ENCODE peak calls at places on chromosome 12, in ten cellular contexts. C, O, I, R, B, S, A, X, J and P are unnamed samples.

GRCh38 chr12:103373088-103373523 is 122.7 kb downstream of the C12orf42 start:
- DNase-seq in S (no peak), B (no peak), X (no peak), O (no peak), J (peak), C (no peak), A (no peak), I (no peak), R (peak), P (no peak)

GRCh38 chr12:109134186-109134917 is 18.0 kb downstream of the ACACB start:
- DNase-seq in O (peak), A (no peak), B (no peak), X (no peak), J (no peak), C (peak), S (no peak), I (peak), R (peak), P (no peak)

GRCh38 chr12:94987806-94988205 is 15.7 kb downstream of the NDUFA12 start:
- DNase-seq in S (peak), B (no peak), J (no peak), R (no peak), C (no peak), X (no peak), O (no peak), A (no peak), I (no peak), P (no peak)

GRCh38 chr12:51801027-51801426 is 47.5 kb downstream of the FIGNL2 start:
- DNase-seq in A (no peak), S (no peak), C (no peak), O (no peak), B (no peak), R (no peak), I (no peak), X (no peak), J (no peak), P (no peak)

GRCh38 chr12:125081427-125081826 is 16.2 kb downstream of the AACS start:
- DNase-seq in S (no peak), I (no peak), C (no peak), J (no peak), A (no peak), O (no peak), X (no peak), B (no peak), R (no peak), P (no peak)

GRCh38 chr12:91367234-91367849 is 184.7 kb upstream of the DCN start:
- DNase-seq in C (no peak), R (no peak), J (no peak), X (no peak), A (peak), S (peak), I (peak), B (no peak), O (no peak), P (no peak)

GRCh38 chr12:25458047-25458552 is 95.0 kb downstream of the LMNTD1 start:
- DNase-seq in B (no peak), I (peak), R (no peak), C (peak), J (no peak), O (no peak), S (peak), X (peak), A (no peak), P (peak)

GRCh38 chr12:111029732-111030131 is 109.4 kb upstream of the MYL2 start:
- DNase-seq in R (no peak), J (no peak), I (no peak), C (no peak), A (no peak), S (no peak), O (no peak), B (no peak), X (no peak), P (no peak)

GRCh38 chr12:122517877-122518276 is 8.9 kb downstream of the RSRC2 start:
- DNase-seq in A (no peak), R (no peak), J (no peak), X (peak), S (peak), I (peak), B (no peak), C (peak), O (no peak), P (peak)

GRCh38 chr12:97005612-97006011 is 98.6 kb downstream of the NEDD1 start:
- DNase-seq in A (no peak), J (no peak), I (no peak), S (no peak), C (no peak), O (no peak), X (no peak), B (no peak), R (no peak), P (no peak)

GRCh38 chr12:94230357-94230905 is 82.1 kb downstream of the PLXNC1 start:
- DNase-seq in I (no peak), A (no peak), R (no peak), S (no peak), C (no peak), X (no peak), O (no peak), J (no peak), B (no peak), P (no peak)

GRCh38 chr12:106084759-106085158 is 54.0 kb downstream of the NUAK1 start:
- DNase-seq in R (no peak), C (no peak), S (no peak), B (no peak), A (no peak), I (no peak), J (no peak), X (no peak), O (no peak), P (no peak)

GRCh38 chr12:4027412-4027811 is 154.2 kb upstream of the PARP11 start:
- DNase-seq in B (no peak), J (no peak), I (no peak), O (no peak), R (no peak), S (no peak), C (no peak), A (no peak), X (no peak), P (no peak)

GRCh38 chr12:47900480-47901129 is 4.2 kb downstream of the VDR start:
- DNase-seq in S (no peak), O (no peak), I (no peak), X (no peak), A (peak), J (peak), R (peak), B (peak), C (peak), P (no peak)

GRCh38 chr12:92721130-92721529 is 18.3 kb downstream of the PLEKHG7 start:
- DNase-seq in I (no peak), J (no peak), R (no peak), C (no peak), O (no peak), X (no peak), S (peak), A (no peak), B (no peak), P (no peak)

GRCh38 chr12:13208533-13209278 is 12.2 kb downstream of the EMP1 start:
- DNase-seq in C (no peak), I (peak), J (no peak), A (peak), O (no peak), X (no peak), R (no peak), S (no peak), B (no peak), P (no peak)

GRCh38 chr12:81128930-81129554 is 51.2 kb downstream of the ACSS3 start:
- DNase-seq in S (peak), I (peak), O (no peak), B (no peak), R (no peak), X (peak), J (no peak), A (peak), C (peak), P (peak)

GRCh38 chr12:131755305-131756113 is 44.6 kb downstream of the SFSWAP start:
- DNase-seq in X (no peak), A (no peak), O (no peak), R (no peak), I (peak), S (no peak), J (no peak), C (no peak), B (peak), P (no peak)

GRCh38 chr12:100372846-100373245 is 16.0 kb downstream of the SLC17A8 start:
- DNase-seq in B (no peak), J (no peak), C (no peak), S (no peak), I (no peak), A (no peak), O (no peak), R (no peak), X (no peak), P (peak)

GRCh38 chr12:94289551-94290312 is 141.4 kb downstream of the PLXNC1 start:
- DNase-seq in O (no peak), X (no peak), B (no peak), S (peak), R (no peak), I (peak), J (no peak), C (peak), A (no peak), P (peak)

DNA sequence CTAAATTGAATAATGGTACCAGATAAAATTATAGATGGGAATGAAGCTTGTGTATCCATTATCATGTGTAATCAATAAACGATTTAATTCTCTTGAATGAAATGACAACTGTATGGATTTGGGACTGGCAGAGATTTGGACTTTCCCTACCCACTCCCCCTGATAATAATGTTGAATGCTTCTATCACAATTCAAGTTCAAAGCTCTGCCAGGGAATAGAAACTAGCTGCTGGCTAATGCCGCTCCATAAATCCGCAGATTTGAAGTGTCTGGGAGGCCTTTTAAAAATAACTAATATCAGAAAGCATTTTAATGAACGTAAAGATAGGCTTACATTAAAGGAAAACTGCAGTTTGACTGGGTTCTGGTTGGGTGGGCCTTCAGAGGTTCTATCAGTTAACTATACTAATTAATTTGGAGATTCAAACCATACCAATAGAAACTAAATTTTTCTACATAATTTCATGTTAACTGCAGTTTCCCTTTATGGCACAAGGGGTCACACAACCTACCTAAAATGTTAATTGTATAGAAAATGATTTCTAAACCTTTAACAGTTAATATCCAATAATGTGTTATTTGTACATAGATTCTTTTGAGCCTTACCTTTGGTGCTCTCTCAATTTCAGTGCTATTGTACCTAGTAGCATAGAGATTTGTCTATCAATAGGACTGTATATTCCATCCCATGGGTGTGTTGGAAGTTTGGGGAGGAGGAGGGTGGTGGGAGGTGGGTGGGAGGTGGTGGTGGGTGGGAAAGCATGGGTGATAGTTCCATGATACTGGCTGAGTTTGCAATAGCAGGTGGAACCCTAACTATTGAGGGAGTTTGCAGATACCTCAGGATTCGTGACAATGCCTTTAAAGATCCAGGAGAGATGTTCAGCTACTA is 4.9 kb downstream of the HNRNPA1 start:
- DNase-seq in J (no peak), C (no peak), A (no peak), B (no peak), I (no peak), O (no peak), S (no peak), R (no peak), X (no peak), P (no peak)
- TF ChIP-seq CTCF in J (no peak), C (peak), A (peak), B (no peak), I (peak), O (peak), S (peak), R (no peak), X (peak), P (peak)

DNA sequence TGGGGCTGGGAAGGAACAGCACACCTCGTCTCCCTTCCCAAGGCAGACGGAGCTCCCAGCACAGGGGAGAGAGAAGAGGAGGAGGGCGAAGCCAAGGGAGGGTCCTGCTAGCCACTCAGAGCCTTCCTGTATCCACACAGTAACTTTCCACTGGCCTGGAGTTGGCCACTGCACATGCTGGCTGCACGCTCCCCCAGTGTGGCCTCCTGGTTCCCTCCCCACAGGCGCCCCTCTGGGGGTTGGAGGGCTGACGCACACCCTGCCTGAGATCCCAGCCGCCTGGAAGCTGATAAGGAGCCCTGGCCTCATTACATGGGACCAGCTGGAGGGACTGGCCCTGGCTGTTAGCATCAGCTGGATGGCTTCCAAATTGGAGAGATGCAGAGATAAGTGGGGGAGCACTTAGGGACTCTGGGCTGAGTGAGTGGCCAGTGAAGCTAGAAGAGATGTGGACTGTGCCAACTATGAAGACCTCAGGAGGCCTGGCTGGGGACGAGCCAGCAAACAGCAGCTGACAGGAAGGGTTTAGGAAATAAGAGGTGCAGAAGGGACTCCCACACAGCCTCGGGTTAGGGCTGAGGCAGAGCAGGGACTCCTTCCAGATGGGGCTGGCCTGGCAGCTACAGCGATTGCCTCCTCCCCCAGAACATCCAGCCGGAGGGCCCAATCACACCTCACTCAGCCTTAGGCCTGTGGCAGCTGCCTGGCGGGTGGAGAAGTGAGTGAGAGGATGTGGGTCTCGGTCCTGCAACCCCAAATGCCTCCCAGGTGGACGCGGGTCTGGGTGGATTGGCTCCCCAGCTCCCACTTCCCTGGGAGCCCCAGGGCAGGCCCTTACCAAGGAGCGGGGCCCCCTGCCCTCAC is 26.3 kb upstream of the BCDIN3D start:
- DNase-seq in O (peak), S (peak), I (peak), C (no peak), A (no peak), X (peak), J (peak), B (peak), R (peak), P (peak)
- H3K4me3 ChIP-seq in O (no peak), S (no peak), I (no peak), C (no peak), A (no peak), X (no peak), J (no peak), B (no peak), R (no peak), P (no peak)

DNA sequence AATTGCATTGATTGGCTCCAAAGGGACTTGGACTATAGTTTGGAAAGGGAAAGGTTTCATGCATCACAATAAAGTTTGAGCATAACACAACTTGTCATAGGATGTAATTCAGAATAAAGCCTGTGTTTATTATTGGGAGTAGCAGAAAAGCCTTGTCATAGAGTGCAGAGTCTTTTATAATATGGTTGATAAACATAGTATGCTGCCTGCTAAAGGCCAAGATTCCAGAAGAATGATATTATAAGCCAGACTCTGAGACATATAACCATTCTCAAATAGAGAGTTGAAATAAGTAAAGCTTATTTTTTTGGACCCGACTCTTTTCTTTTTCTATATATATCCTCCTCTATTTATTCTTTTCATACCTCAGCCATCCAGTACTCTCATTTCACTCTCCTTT is 207.3 kb downstream of the LRIG3 start:
- DNase-seq in J (no peak), R (no peak), X (no peak), A (no peak), B (no peak), I (no peak), S (no peak), C (no peak), O (no peak), P (no peak)
- TF ChIP-seq CTCF in J (no peak), R (no peak), X (no peak), A (no peak), B (no peak), I (no peak), S (no peak), C (no peak), O (no peak), P (no peak)

GRCh38 chr12:42758806-42759205 is 169.3 kb upstream of the PRICKLE1 start:
- DNase-seq in X (no peak), S (no peak), A (no peak), C (peak), J (no peak), I (no peak), B (no peak), O (no peak), R (no peak), P (no peak)

GRCh38 chr12:42759622-42760273 is 170.2 kb upstream of the PRICKLE1 start:
- DNase-seq in I (peak), O (peak), A (no peak), S (peak), B (peak), C (no peak), X (no peak), R (peak), J (peak), P (peak)

GRCh38 chr12:42760550-42760949 is 171.0 kb upstream of the PRICKLE1 start:
- DNase-seq in A (no peak), I (no peak), O (no peak), S (no peak), X (no peak), R (no peak), J (no peak), C (no peak), B (no peak), P (no peak)

GRCh38 chr12:42757735-42758134 is 168.2 kb upstream of the PRICKLE1 start:
- DNase-seq in A (no peak), B (no peak), J (no peak), I (no peak), R (no peak), O (no peak), X (no peak), S (no peak), C (no peak), P (no peak)

DNA sequence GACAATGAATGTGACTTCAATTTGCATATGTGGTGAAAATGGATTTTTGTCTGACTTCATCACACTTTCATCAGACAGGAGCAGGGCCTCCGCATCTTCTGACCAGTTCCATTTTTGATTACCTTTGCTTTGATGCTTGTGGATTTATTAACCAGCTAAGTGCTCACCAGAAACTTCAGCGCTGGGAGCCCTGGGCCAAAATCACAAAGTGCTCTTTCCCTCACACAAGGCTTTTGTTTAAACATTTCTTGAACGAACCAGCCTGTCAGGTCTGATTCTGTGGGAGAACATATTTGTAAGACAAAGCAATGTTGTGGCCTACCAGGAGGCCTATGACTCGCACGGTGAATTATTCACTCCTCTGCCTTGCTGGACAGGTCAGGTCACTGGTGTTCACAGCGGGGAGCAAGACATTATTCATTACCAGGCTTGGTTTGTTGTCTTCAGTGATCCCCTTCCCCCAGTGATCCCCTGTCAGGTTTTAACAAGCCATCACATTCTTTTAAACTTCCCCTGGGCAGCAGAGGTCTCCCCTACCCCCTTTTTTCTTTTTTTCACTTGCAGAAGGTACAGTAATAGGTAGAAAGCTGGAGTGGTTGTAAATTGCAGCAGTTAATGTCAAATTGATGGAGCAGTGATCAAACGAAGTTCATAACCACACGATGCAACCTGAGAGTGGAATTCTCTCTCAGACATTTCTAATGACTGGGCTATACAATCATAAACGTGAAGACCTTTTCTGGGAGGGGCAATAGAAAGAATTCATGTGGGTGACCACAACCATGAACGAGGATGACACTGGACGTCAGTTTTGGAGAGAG is 167.5 kb upstream of the PRICKLE1 start:
- DNase-seq in R (no peak), C (peak), S (peak), B (no peak), A (peak), O (no peak), J (no peak), I (peak), X (peak), P (peak)
- H3K4me3 ChIP-seq in R (no peak), C (no peak), S (no peak), B (no peak), A (no peak), O (no peak), J (no peak), I (no peak), X (no peak), P (no peak)